ENCODE peak calls at places on chromosomes 5 and 9, in five cellular contexts. U, I, G, Y and X are unnamed samples.

GRCh38 chr5:168086104-168086610 is 205.3 kb upstream of the WWC1 start:
- DNase-seq in U (no peak), I (no peak), G (no peak), Y (no peak), X (no peak)

GRCh38 chr9:9996259-9996658 is 616.5 kb downstream of the PTPRD start:
- DNase-seq in U (no peak), I (no peak), G (no peak), Y (no peak), X (no peak)

GRCh38 chr5:17304282-17304681 is 86.9 kb downstream of the BASP1 start:
- DNase-seq in U (no peak), I (no peak), G (no peak), Y (no peak), X (no peak)

GRCh38 chr9:88051138-88051537 is 76.8 kb upstream of the CDK20 start:
- DNase-seq in U (no peak), I (no peak), G (no peak), Y (no peak), X (no peak)

GRCh38 chr9:32550046-32550608 is 2.0 kb upstream of the SMIM27 start:
- DNase-seq in U (no peak), I (no peak), G (no peak), Y (no peak), X (no peak)

GRCh38 chr5:96934695-96935555 is 955 bp upstream of the LNPEP start:
- DNase-seq in U (peak), I (peak), G (peak), Y (peak), X (peak)

GRCh38 chr5:179900707-179901106 is 7.0 kb downstream of the TBC1D9B start:
- DNase-seq in U (no peak), I (no peak), G (no peak), Y (no peak), X (no peak)

GRCh38 chr5:69167488-69167845 is 517 bp downstream of the CCNB1 start:
- DNase-seq in U (no peak), I (no peak), G (no peak), Y (no peak), X (peak)

GRCh38 chr9:35814106-35814840 is 569 bp downstream of the HINT2 start:
- DNase-seq in U (peak), I (no peak), G (no peak), Y (no peak), X (peak)

GRCh38 chr9:134839441-134840125 is 41.0 kb upstream of the FCN2 start:
- DNase-seq in U (no peak), I (no peak), G (no peak), Y (no peak), X (no peak)

GRCh38 chr5:40474250-40474649 is 205.5 kb upstream of the PTGER4 start:
- DNase-seq in U (no peak), I (no peak), G (no peak), Y (no peak), X (no peak)

GRCh38 chr9:12775963-12776774 is 1.3 kb downstream of the LURAP1L start:
- DNase-seq in U (peak), I (no peak), G (no peak), Y (no peak), X (peak)

GRCh38 chr5:134142088-134142487 is 27.6 kb downstream of the TCF7 start:
- DNase-seq in U (no peak), I (no peak), G (no peak), Y (no peak), X (no peak)

GRCh38 chr5:148739524-148739923 is 85.2 kb upstream of the HTR4 start:
- DNase-seq in U (no peak), I (no peak), G (no peak), Y (no peak), X (no peak)

GRCh38 chr5:99747342-99747741 is 787.8 kb upstream of the FAM174A start:
- DNase-seq in U (no peak), I (no peak), G (no peak), Y (no peak), X (no peak)

GRCh38 chr5:41009228-41009627 is 61.9 kb downstream of the MROH2B start:
- DNase-seq in U (no peak), I (no peak), G (no peak), Y (no peak), X (no peak)

GRCh38 chr9:73683862-73684591 is 532.4 kb downstream of the ANXA1 start:
- DNase-seq in U (no peak), I (no peak), G (no peak), Y (no peak), X (no peak)

GRCh38 chr9:87270241-87271234 is 227.1 kb upstream of the DAPK1 start:
- DNase-seq in U (no peak), I (no peak), G (no peak), Y (no peak), X (no peak)

GRCh38 chr9:77839459-77840140 is 191.5 kb upstream of the GNA14 start:
- DNase-seq in U (no peak), I (no peak), G (no peak), Y (no peak), X (no peak)

GRCh38 chr5:143738415-143739401 is 73.3 kb upstream of the HMHB1 start:
- DNase-seq in U (no peak), I (no peak), G (no peak), Y (no peak), X (no peak)